ENCODE peak calls at places on chromosomes 5 and 9, in five cellular contexts. F is neuronal stem cell, D is fibroblast of pulmonary artery, Q is upper lobe of right lung, O is globus pallidus. A is an unnamed sample.

GRCh38 chr9:137973829-137974416 is 96.3 kb downstream of the CACNA1B start:
- DNase-seq in F (no peak), D (no peak), Q (peak; percentile 34), O (no peak), A (no peak)

GRCh38 chr9:23603311-23603710 is 222.7 kb downstream of the ELAVL2 start:
- DNase-seq in F (no peak), D (no peak), Q (no peak), O (no peak), A (no peak)

GRCh38 chr5:7094626-7095025 is 301.3 kb upstream of the ADCY2 start:
- DNase-seq in F (peak; percentile 71), D (no peak), Q (no peak), O (no peak), A (no peak)

GRCh38 chr5:102231693-102232619 is 64.1 kb downstream of the SLCO4C1 start:
- DNase-seq in F (no peak), D (no peak), Q (no peak), O (no peak), A (no peak)

GRCh38 chr5:84487963-84488362 is 103.3 kb upstream of the EDIL3 start:
- DNase-seq in F (no peak), D (peak; percentile 95), Q (no peak), O (no peak), A (no peak)

GRCh38 chr5:154446183-154447073 is 631 bp downstream of the SAP30L start:
- DNase-seq in F (peak; percentile 57), D (peak; percentile 61), Q (peak; percentile 78), O (peak; percentile 46), A (peak; percentile 82)

GRCh38 chr9:108606408-108606807 is 249.4 kb downstream of the ACTL7B start:
- DNase-seq in F (no peak), D (no peak), Q (no peak), O (no peak), A (no peak)

GRCh38 chr9:4600363-4600762 is 61.7 kb upstream of the PLPP6 start:
- DNase-seq in F (no peak), D (no peak), Q (no peak), O (no peak), A (no peak)

GRCh38 chr5:140642718-140643117 is 3.5 kb downstream of the TMCO6 start:
- DNase-seq in F (no peak), D (peak; percentile 56), Q (no peak), O (no peak), A (no peak)

GRCh38 chr5:176595386-176595943 is 14.5 kb downstream of the GPRIN1 start:
- DNase-seq in F (no peak), D (no peak), Q (no peak), O (no peak), A (peak; percentile 65)

GRCh38 chr5:178547753-178548415 is 42.3 kb downstream of the COL23A1 start:
- DNase-seq in F (no peak), D (no peak), Q (peak; percentile 15), O (no peak), A (peak; percentile 68)

GRCh38 chr5:16807475-16807874 is 128.6 kb downstream of the MYO10 start:
- DNase-seq in F (no peak), D (peak; percentile 50), Q (no peak), O (no peak), A (no peak)

GRCh38 chr9:114804504-114804903 is 1.3 kb downstream of the TNFSF15 start:
- DNase-seq in F (no peak), D (peak; percentile 77), Q (no peak), O (no peak), A (no peak)

GRCh38 chr5:60223342-60223741 is 329.8 kb upstream of the PDE4D start:
- DNase-seq in F (no peak), D (peak; percentile 3), Q (no peak), O (peak; percentile 7), A (no peak)

GRCh38 chr5:170633235-170634041 is 129.6 kb downstream of the KCNIP1 start:
- DNase-seq in F (peak; percentile 79), D (peak; percentile 90), Q (peak; percentile 60), O (peak; percentile 36), A (peak; percentile 53)